ENCODE peak calls at places on chromosomes 1 and 21, in five cellular contexts. X, P, D, V and O are unnamed samples.

GRCh38 chr1:60504206-60504868 is 430.8 kb upstream of the C1orf87 start:
- DNase-seq in X (no peak), P (no peak), D (no peak), V (no peak), O (no peak)

GRCh38 chr1:232978091-232978634 is 27.8 kb downstream of the NTPCR start:
- DNase-seq in X (no peak), P (no peak), D (no peak), V (no peak), O (no peak)

GRCh38 chr1:177937931-177938330 is 31.9 kb downstream of the SEC16B start:
- DNase-seq in X (no peak), P (no peak), D (peak), V (no peak), O (no peak)

GRCh38 chr1:95041491-95042165 is 31.1 kb downstream of the ALG14 start:
- DNase-seq in X (no peak), P (no peak), D (peak), V (peak), O (peak)

GRCh38 chr1:172704003-172704402 is 45.1 kb downstream of the FASLG start:
- DNase-seq in X (no peak), P (no peak), D (no peak), V (no peak), O (no peak)

GRCh38 chr1:166307261-166308188 is 140.7 kb upstream of the FAM78B start:
- DNase-seq in X (no peak), P (no peak), D (no peak), V (no peak), O (no peak)

GRCh38 chr1:208170252-208170651 is 73.9 kb downstream of the PLXNA2 start:
- DNase-seq in X (no peak), P (no peak), D (no peak), V (peak), O (no peak)

GRCh38 chr1:56029329-56030003 is 549.9 kb downstream of the PLPP3 start:
- DNase-seq in X (no peak), P (peak), D (no peak), V (no peak), O (no peak)

GRCh38 chr1:235054466-235054865 is 74.2 kb downstream of the TOMM20 start:
- DNase-seq in X (no peak), P (no peak), D (no peak), V (no peak), O (no peak)

GRCh38 chr1:162228586-162228985 is 148.1 kb downstream of the SPATA46 start:
- DNase-seq in X (no peak), P (no peak), D (no peak), V (no peak), O (no peak)

GRCh38 chr1:9360371-9361064 is 67.8 kb downstream of the SPSB1 start:
- DNase-seq in X (no peak), P (no peak), D (no peak), V (no peak), O (no peak)

GRCh38 chr21:43834146-43834905 is 30.7 kb upstream of the AGPAT3 start:
- DNase-seq in X (no peak), P (no peak), D (no peak), V (no peak), O (no peak)

GRCh38 chr1:163171826-163172225 is 30.9 kb downstream of the RGS5 start:
- DNase-seq in X (no peak), P (no peak), D (no peak), V (no peak), O (no peak)

GRCh38 chr1:200415693-200416593 is 6.1 kb upstream of the ZNF281 start:
- DNase-seq in X (peak), P (no peak), D (peak), V (no peak), O (no peak)

GRCh38 chr1:9912264-9912936 is 2.3 kb upstream of the CTNNBIP1 start:
- DNase-seq in X (no peak), P (no peak), D (no peak), V (no peak), O (no peak)

GRCh38 chr1:8285103-8285502 is 32.8 kb upstream of the SLC45A1 start:
- DNase-seq in X (no peak), P (no peak), D (no peak), V (no peak), O (no peak)

GRCh38 chr1:93763981-93764750 is 82.5 kb upstream of the BCAR3 start:
- DNase-seq in X (no peak), P (no peak), D (no peak), V (no peak), O (no peak)

GRCh38 chr1:109640285-109640865 is 15.5 kb upstream of the GSTM4 start:
- DNase-seq in X (no peak), P (peak), D (peak), V (peak), O (peak)